ENCODE peak calls at places on chromosomes 1 and 21, in six cellular contexts. W is CD8-positive, alpha-beta T cell; H is stomach; P is hepatocyte; Y is ascending aorta; D is neural progenitor cell. S is an unnamed sample.

GRCh38 chr1:89633103-89633744 is at the start of gene LRRC8C:
- DNase-seq in W (peak; percentile 80), H (peak; percentile 49), P (peak; percentile 57), Y (peak; percentile 76), D (peak; percentile 76), S (no peak)

GRCh38 chr1:246961939-246962373 is 30.2 kb upstream of the AHCTF1 start:
- DNase-seq in W (no peak), H (peak; percentile 31), P (no peak), Y (peak; percentile 74), D (no peak), S (no peak)

GRCh38 chr1:181159451-181160151 is 71.1 kb downstream of the IER5 start:
- DNase-seq in W (peak; percentile 77), H (peak; percentile 61), P (no peak), Y (no peak), D (no peak), S (peak; percentile 88)

GRCh38 chr1:43586136-43586726 is 55.5 kb downstream of the PTPRF start:
- DNase-seq in W (no peak), H (no peak), P (no peak), Y (no peak), D (no peak), S (no peak)

GRCh38 chr21:16241500-16241963 is 511.8 kb downstream of the USP25 start:
- DNase-seq in W (no peak), H (no peak), P (no peak), Y (no peak), D (peak; percentile 60), S (no peak)

GRCh38 chr1:56644941-56645662 is at the start of gene PRKAA2:
- DNase-seq in W (no peak), H (peak; percentile 48), P (peak; percentile 81), Y (peak; percentile 64), D (peak; percentile 88), S (no peak)

GRCh38 chr1:30874176-30874575 is 34.4 kb downstream of the SDC3 start:
- DNase-seq in W (no peak), H (no peak), P (no peak), Y (no peak), D (no peak), S (no peak)

GRCh38 chr1:174556392-174556791 is 108.6 kb downstream of the GPR52 start:
- DNase-seq in W (no peak), H (no peak), P (no peak), Y (no peak), D (no peak), S (no peak)

GRCh38 chr1:31811605-31812004 is 4.2 kb downstream of the SPOCD1 start:
- DNase-seq in W (peak; percentile 31), H (no peak), P (peak; percentile 57), Y (peak; percentile 52), D (peak; percentile 92), S (no peak)

GRCh38 chr1:183349201-183349711 is 68.9 kb downstream of the NMNAT2 start:
- DNase-seq in W (no peak), H (no peak), P (peak; percentile 37), Y (peak; percentile 65), D (peak; percentile 41), S (no peak)

GRCh38 chr1:207981976-207982375 is 71.1 kb upstream of the CD34 start:
- DNase-seq in W (no peak), H (no peak), P (no peak), Y (no peak), D (peak; percentile 68), S (no peak)

GRCh38 chr1:214022810-214023425 is 35.1 kb downstream of the PROX1 start:
- DNase-seq in W (no peak), H (no peak), P (no peak), Y (no peak), D (no peak), S (peak; percentile 12)

GRCh38 chr1:81974883-81975555 is 174.3 kb downstream of the ADGRL2 start:
- DNase-seq in W (no peak), H (no peak), P (no peak), Y (no peak), D (no peak), S (no peak)

GRCh38 chr1:19664453-19665043 is at the start of gene HTR6:
- DNase-seq in W (no peak), H (no peak), P (peak; percentile 42), Y (no peak), D (no peak), S (no peak)

GRCh38 chr21:38852708-38853107 is 47.0 kb downstream of the ETS2 start:
- DNase-seq in W (no peak), H (no peak), P (no peak), Y (no peak), D (no peak), S (no peak)

GRCh38 chr1:233390842-233391241 is 63.3 kb downstream of the MAP3K21 start:
- DNase-seq in W (no peak), H (no peak), P (no peak), Y (no peak), D (no peak), S (no peak)

GRCh38 chr1:10031461-10031860 is 1.3 kb upstream of the UBE4B start:
- DNase-seq in W (no peak), H (no peak), P (no peak), Y (no peak), D (no peak), S (no peak)

GRCh38 chr1:107953551-107953950 is 11.4 kb downstream of the VAV3 start:
- DNase-seq in W (no peak), H (no peak), P (no peak), Y (no peak), D (no peak), S (no peak)

GRCh38 chr1:219329606-219330005 is 155.9 kb downstream of the LYPLAL1 start:
- DNase-seq in W (no peak), H (no peak), P (no peak), Y (no peak), D (no peak), S (no peak)

GRCh38 chr1:50266509-50266908 is 156.7 kb downstream of the DMRTA2 start:
- DNase-seq in W (no peak), H (no peak), P (no peak), Y (no peak), D (no peak), S (no peak)

GRCh38 chr1:198604973-198605372 is 33.9 kb upstream of the PTPRC start:
- DNase-seq in W (no peak), H (no peak), P (no peak), Y (no peak), D (no peak), S (no peak)

GRCh38 chr1:214615111-214615510 is 12.1 kb downstream of the CENPF start:
- DNase-seq in W (no peak), H (no peak), P (no peak), Y (no peak), D (no peak), S (no peak)

GRCh38 chr1:214660900-214661299 is 57.9 kb downstream of the CENPF start:
- DNase-seq in W (no peak), H (peak; percentile 46), P (peak; percentile 87), Y (no peak), D (peak; percentile 19), S (no peak)

GRCh38 chr1:90709535-90709934 is 7.6 kb downstream of the BARHL2 start:
- DNase-seq in W (no peak), H (no peak), P (no peak), Y (no peak), D (no peak), S (no peak)

GRCh38 chr1:58158465-58159423 is 387.8 kb downstream of the OMA1 start:
- DNase-seq in W (no peak), H (no peak), P (no peak), Y (no peak), D (peak; percentile 61), S (no peak)

GRCh38 chr1:58156801-58157200 is 389.7 kb downstream of the OMA1 start:
- DNase-seq in W (no peak), H (no peak), P (no peak), Y (no peak), D (no peak), S (no peak)

GRCh38 chr1:58157281-58157680 is 389.2 kb downstream of the OMA1 start:
- DNase-seq in W (no peak), H (no peak), P (no peak), Y (no peak), D (peak; percentile 28), S (no peak)

GRCh38 chr1:58159424-58159810 is 387.1 kb downstream of the OMA1 start:
- DNase-seq in W (no peak), H (no peak), P (no peak), Y (no peak), D (no peak), S (no peak)

GRCh38 chr1:58158006-58158405 is 388.5 kb downstream of the OMA1 start:
- DNase-seq in W (no peak), H (no peak), P (no peak), Y (no peak), D (peak; percentile 80), S (no peak)
- H3K27ac ChIP-seq in W (no peak overlapping the region), H (no peak overlapping the region), P (no peak overlapping the region), Y (no peak overlapping the region), D (peak overlapping the region; percentile 88), S (no peak overlapping the region)

DNA sequence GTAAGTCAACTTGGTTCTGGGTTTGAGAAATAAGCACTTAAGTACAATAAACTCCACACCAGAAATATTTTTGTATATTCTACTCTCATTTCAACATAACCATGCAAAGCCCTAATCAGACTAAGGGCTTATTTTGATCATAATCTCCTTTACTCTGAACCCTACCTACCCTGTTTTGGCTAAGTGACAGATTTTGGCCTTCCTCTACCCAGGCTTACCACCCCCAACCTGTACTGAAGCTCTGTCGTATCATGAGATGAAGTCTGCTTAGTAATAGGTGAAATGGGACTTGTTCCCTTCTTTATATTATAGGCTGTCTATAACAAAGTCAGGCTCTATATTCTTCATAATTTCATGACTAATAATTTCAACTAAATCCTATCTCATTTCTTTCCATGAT is 135.5 kb downstream of the RERE start:
- DNase-seq in W (no peak), H (no peak), P (no peak), Y (no peak), D (no peak), S (no peak)
- H3K27ac ChIP-seq in W (no peak overlapping the region), H (peak overlapping the region; percentile 52), P (no peak overlapping the region), Y (no peak overlapping the region), D (no peak overlapping the region), S (no peak overlapping the region)

DNA sequence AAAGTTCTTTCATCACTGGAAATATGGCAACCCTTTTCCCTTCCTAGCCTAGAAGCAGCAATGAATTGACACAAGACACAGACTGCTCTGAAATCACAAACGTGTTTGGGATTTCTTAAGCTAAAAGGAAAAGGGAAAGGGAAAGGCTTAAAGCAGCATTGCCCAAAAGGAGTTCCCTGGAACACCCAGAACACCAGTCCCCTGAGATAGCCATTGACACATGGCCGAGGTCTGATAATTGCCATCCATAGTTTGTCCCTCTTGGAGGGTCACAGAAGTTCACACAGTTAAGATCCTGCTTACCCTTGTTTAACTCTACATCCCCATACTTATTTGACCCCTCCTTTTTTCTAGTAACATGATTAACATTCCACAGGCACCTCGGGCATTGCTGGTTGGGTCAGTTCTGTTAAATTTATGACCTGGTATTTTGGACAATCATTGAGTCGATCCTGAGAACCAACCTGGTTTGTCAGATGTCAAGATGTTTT is 72.9 kb downstream of the ZNF281 start:
- DNase-seq in W (no peak), H (no peak), P (no peak), Y (no peak), D (no peak), S (no peak)
- H3K27ac ChIP-seq in W (no peak overlapping the region), H (no peak overlapping the region), P (peak overlapping the region; percentile 20), Y (no peak overlapping the region), D (no peak overlapping the region), S (peak overlapping the region; percentile 19)

DNA sequence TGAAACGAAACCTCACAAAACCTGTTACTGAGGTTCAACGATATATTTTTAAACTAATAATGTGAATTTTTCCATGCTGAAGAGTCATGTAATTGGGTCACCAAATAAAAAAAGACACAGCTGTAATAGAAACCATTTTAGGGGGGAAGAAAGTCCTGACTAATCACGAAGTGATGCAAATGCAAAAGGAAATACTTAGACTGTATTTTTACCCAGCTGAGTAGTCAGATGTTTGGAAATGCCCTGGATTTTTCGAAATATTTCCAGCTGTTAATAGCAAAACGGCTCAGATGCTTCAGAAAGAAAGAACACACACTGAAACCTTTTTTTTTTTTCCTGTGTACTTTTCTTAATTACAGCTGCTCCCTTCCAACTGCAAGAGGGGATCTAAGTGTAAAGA is 210.3 kb downstream of the SETD4 start:
- DNase-seq in W (no peak), H (no peak), P (no peak), Y (no peak), D (no peak), S (no peak)
- H3K27ac ChIP-seq in W (no peak overlapping the region), H (no peak overlapping the region), P (peak overlapping the region; percentile 32), Y (peak overlapping the region; percentile 88), D (no peak overlapping the region), S (no peak overlapping the region)